ENCODE peak calls at places on chromosomes 2 and 18, in six cellular contexts. O is HCT116, Y is K562, H is A549, W is suprapubic skin, K is GM12865. J is an unnamed sample.

GRCh38 chr18:76974345-76974744 is 152.0 kb downstream of the ZNF236 start:
- DNase-seq in K (no peak), H (no peak), Y (no peak), O (no peak), W (no peak), J (no peak)

GRCh38 chr18:24518596-24518995 is 58.2 kb downstream of the HRH4 start:
- DNase-seq in W (no peak), O (no peak), H (no peak), Y (no peak), K (no peak), J (no peak)

GRCh38 chr2:120348134-120349103 is 2.5 kb downstream of the INHBB start:
- DNase-seq in H (no peak), Y (no peak), K (no peak), O (no peak), W (no peak), J (no peak)

GRCh38 chr2:24659862-24660261 is 133.3 kb downstream of the PTRHD1 start:
- DNase-seq in W (no peak), K (no peak), O (no peak), Y (no peak), H (no peak), J (no peak)

GRCh38 chr2:169294001-169294675 is 68.2 kb downstream of the LRP2 start:
- DNase-seq in W (no peak), H (no peak), Y (no peak), O (no peak), K (no peak), J (no peak)

GRCh38 chr18:79006106-79006795 is 26.6 kb downstream of the SALL3 start:
- DNase-seq in O (no peak), H (no peak), K (no peak), Y (no peak), W (no peak), J (no peak)

GRCh38 chr2:85470850-85471800 is 52.6 kb downstream of the SH2D6 start:
- DNase-seq in H (peak), W (no peak), O (no peak), K (no peak), Y (no peak), J (no peak)

GRCh38 chr18:13608791-13609552 is 117.4 kb downstream of the FAM210A start:
- DNase-seq in K (peak), Y (no peak), H (no peak), W (no peak), O (no peak), J (no peak)

GRCh38 chr18:22108674-22109073 is 60.7 kb upstream of the GATA6 start:
- DNase-seq in Y (no peak), W (no peak), O (peak), K (no peak), H (no peak), J (no peak)

GRCh38 chr18:8480506-8481328 is 128.5 kb upstream of the RAB12 start:
- DNase-seq in O (peak), H (peak), K (peak), Y (no peak), W (no peak), J (no peak)

GRCh38 chr18:79590191-79591039 is 89.2 kb upstream of the CTDP1 start:
- DNase-seq in W (no peak), H (no peak), Y (no peak), O (no peak), K (no peak), J (no peak)

GRCh38 chr2:134056226-134056625 is 197.6 kb upstream of the MGAT5 start:
- DNase-seq in Y (no peak), W (no peak), K (no peak), H (no peak), O (no peak), J (no peak)

GRCh38 chr2:37573818-37574388 is 97.5 kb downstream of the CDC42EP3 start:
- DNase-seq in H (no peak), W (no peak), O (no peak), Y (no peak), K (peak), J (no peak)

GRCh38 chr18:5890606-5891360 is 4.5 kb downstream of the TMEM200C start:
- DNase-seq in W (no peak), Y (no peak), O (no peak), H (peak), K (peak), J (no peak)

GRCh38 chr18:72672364-72673151 is 128.4 kb upstream of the CBLN2 start:
- DNase-seq in W (no peak), K (peak), H (peak), O (no peak), Y (peak), J (no peak)

GRCh38 chr2:21021430-21021829 is 22.4 kb downstream of the APOB start:
- DNase-seq in K (no peak), Y (no peak), W (no peak), O (no peak), H (no peak), J (no peak)

GRCh38 chr2:25955036-25955435 is 27.3 kb downstream of the KIF3C start:
- DNase-seq in W (no peak), H (no peak), O (no peak), K (no peak), Y (no peak), J (no peak)

GRCh38 chr2:199979841-199980628 is 24.7 kb downstream of the MAIP1 start:
- DNase-seq in Y (peak), K (peak), O (peak), W (peak), H (peak), J (peak)

GRCh38 chr2:197052371-197052770 is 125.9 kb upstream of the PGAP1 start:
- DNase-seq in O (no peak), K (no peak), H (no peak), Y (no peak), W (no peak), J (no peak)

GRCh38 chr2:214156971-214157370 is 253.9 kb upstream of the VWC2L start:
- DNase-seq in Y (no peak), W (no peak), K (peak), H (no peak), O (no peak), J (no peak)

GRCh38 chr2:65869286-65869685 is 436.9 kb upstream of the SPRED2 start:
- DNase-seq in K (no peak), W (no peak), Y (no peak), O (no peak), H (no peak), J (no peak)

GRCh38 chr2:160482673-160483072 is 10.9 kb downstream of the RBMS1 start:
- DNase-seq in O (no peak), H (no peak), W (no peak), Y (no peak), K (no peak), J (no peak)

GRCh38 chr2:74291891-74292621 is 51.2 kb downstream of the SLC4A5 start:
- DNase-seq in O (no peak), K (no peak), W (no peak), H (no peak), Y (no peak), J (no peak)

GRCh38 chr2:143652692-143653091 is 523.5 kb downstream of the ARHGAP15 start:
- DNase-seq in Y (no peak), K (no peak), O (no peak), W (no peak), H (no peak), J (no peak)

GRCh38 chr2:10768063-10768507 is 44.5 kb downstream of the PDIA6 start:
- DNase-seq in H (no peak), K (no peak), O (no peak), W (peak), Y (no peak), J (no peak)

GRCh38 chr2:204357175-204357695 is 188.0 kb upstream of the PARD3B start:
- DNase-seq in H (no peak), O (no peak), W (no peak), Y (no peak), K (no peak), J (no peak)

DNA sequence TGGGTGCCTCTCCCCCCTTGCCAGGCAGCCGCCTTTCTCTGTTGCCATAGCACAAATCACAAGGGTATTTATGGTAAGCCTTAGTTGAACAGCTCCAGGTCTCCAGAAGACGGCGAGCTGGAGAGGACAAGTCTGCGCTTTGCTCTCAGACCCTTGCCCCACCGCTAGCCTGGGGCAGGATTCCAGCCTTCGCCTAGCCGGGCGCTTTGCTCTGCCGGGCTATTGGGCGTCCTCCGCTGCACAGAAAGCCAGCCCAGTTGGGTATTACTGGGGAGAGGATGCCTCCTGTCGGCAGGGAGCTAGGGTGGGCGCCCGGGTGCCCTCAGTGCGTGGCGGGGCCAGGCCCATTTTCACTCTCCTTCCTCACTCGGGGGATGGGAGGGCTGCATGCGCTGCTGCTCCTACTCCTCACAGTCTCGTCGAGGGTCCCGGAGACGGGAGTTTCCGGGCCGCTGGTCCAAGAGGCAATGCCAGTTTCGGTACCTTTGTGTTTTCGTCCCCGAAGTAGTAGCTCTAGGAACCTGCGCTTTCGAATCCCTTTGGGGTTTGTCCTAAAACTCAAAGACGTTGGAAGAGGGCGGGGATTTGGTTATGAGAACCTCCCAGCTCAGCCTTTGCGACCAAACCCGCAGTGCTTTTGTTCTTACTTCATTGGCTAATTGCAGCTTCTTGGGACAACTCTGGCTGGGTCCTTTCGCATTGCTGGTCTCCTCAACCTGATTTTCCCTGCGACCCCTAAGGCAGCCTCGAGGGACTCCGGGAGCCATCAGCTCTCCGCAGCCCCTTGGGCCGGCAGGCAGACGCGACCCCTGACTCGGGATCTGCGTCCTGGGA is 3.6 kb upstream of the DLX2 start:
- DNase-seq in H (peak), W (no peak), O (no peak), K (peak), Y (no peak), J (peak)
- TF ChIP-seq CTCF in H (peak), W (peak), O (no peak), K (peak), Y (peak), J (peak)

GRCh38 chr2:96471772-96472171 is 33.4 kb downstream of the NEURL3 start:
- DNase-seq in K (no peak), O (no peak), H (no peak), Y (no peak), W (no peak), J (no peak)

GRCh38 chr2:96468904-96469303 is 36.3 kb downstream of the NEURL3 start:
- DNase-seq in K (no peak), H (no peak), O (no peak), W (no peak), Y (no peak), J (no peak)

GRCh38 chr2:96470089-96470488 is 35.1 kb downstream of the NEURL3 start:
- DNase-seq in K (no peak), H (no peak), W (no peak), O (no peak), Y (no peak), J (no peak)

GRCh38 chr2:96464651-96465050 is 40.5 kb downstream of the NEURL3 start:
- DNase-seq in K (no peak), H (no peak), O (no peak), W (no peak), Y (no peak), J (no peak)

GRCh38 chr2:96470636-96471035 is 34.5 kb downstream of the NEURL3 start:
- DNase-seq in W (no peak), H (peak), O (no peak), Y (peak), K (peak), J (peak)
- TF ChIP-seq CTCF in W (peak), H (peak), O (no peak), Y (peak), K (peak), J (peak)

GRCh38 chr18:74826560-74826959 is 228.9 kb downstream of the ZNF407 start:
- DNase-seq in H (no peak), W (no peak), K (no peak), O (no peak), Y (no peak), J (no peak)

GRCh38 chr18:74820160-74820780 is 222.6 kb downstream of the ZNF407 start:
- DNase-seq in H (no peak), W (no peak), Y (no peak), K (no peak), O (no peak), J (no peak)

GRCh38 chr18:74819433-74820059 is 221.9 kb downstream of the ZNF407 start:
- DNase-seq in O (no peak), H (peak), Y (no peak), K (peak), W (no peak), J (no peak)

GRCh38 chr18:74825460-74825859 is 227.8 kb downstream of the ZNF407 start:
- DNase-seq in O (no peak), Y (no peak), W (no peak), K (no peak), H (no peak), J (no peak)
- TF ChIP-seq CTCF in O (no peak), Y (no peak), W (no peak), K (no peak), H (no peak), J (no peak)

GRCh38 chr2:44615950-44616518 is 254.3 kb downstream of the CAMKMT start:
- DNase-seq in H (no peak), O (no peak), W (no peak), K (peak), Y (no peak), J (no peak)
- TF ChIP-seq CTCF in H (no peak), O (no peak), W (no peak), K (no peak), Y (peak), J (no peak)

GRCh38 chr18:38042496-38042895 is 476.9 kb upstream of the CELF4 start:
- DNase-seq in K (no peak), Y (no peak), O (no peak), H (no peak), W (no peak), J (no peak)

GRCh38 chr18:38052879-38053590 is 487.4 kb upstream of the CELF4 start:
- DNase-seq in K (no peak), H (no peak), O (no peak), W (no peak), Y (no peak), J (no peak)

GRCh38 chr18:38047820-38048219 is 482.2 kb upstream of the CELF4 start:
- DNase-seq in Y (no peak), W (no peak), H (no peak), O (no peak), K (no peak), J (no peak)
- TF ChIP-seq CTCF in Y (no peak), W (no peak), H (no peak), O (no peak), K (peak), J (no peak)

GRCh38 chr2:46329340-46329739 is 32.1 kb downstream of the EPAS1 start:
- DNase-seq in H (no peak), O (no peak), W (no peak), Y (no peak), K (no peak), J (no peak)

GRCh38 chr2:46326231-46326980 is 29.2 kb downstream of the EPAS1 start:
- DNase-seq in O (no peak), K (no peak), Y (peak), H (no peak), W (no peak), J (no peak)

GRCh38 chr2:46328316-46328715 is 31.1 kb downstream of the EPAS1 start:
- DNase-seq in W (no peak), O (no peak), H (no peak), K (no peak), Y (no peak), J (no peak)

GRCh38 chr2:46325178-46325928 is 28.1 kb downstream of the EPAS1 start:
- DNase-seq in O (no peak), H (no peak), Y (peak), K (no peak), W (no peak), J (no peak)

DNA sequence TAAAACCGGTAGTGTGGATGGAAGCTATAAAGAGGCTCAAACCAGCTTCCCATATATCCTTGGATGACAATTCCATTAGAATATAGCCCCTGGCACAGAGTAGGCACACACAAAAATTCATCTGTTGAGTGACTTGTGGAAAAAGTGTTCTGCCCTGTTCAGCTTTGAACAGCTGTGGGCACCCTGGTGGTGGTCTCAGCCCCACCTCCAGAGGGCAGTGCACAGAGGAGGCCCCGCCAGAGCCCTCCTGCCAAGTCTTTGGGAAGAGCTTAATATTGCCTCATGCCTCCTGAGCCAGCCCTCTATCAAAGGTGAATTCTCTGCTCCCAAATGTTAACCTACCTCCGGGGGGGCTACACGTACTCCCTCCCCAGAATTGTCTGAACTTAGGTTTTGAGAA is 30.4 kb downstream of the EPAS1 start:
- DNase-seq in Y (peak), H (no peak), W (no peak), O (no peak), K (no peak), J (no peak)
- TF ChIP-seq CTCF in Y (peak), H (peak), W (no peak), O (peak), K (peak), J (no peak)

GRCh38 chr18:47899107-47899840 is 31.2 kb downstream of the SMAD2 start:
- DNase-seq in O (no peak), Y (no peak), H (no peak), K (no peak), W (no peak), J (no peak)
- TF ChIP-seq CTCF in O (no peak), Y (peak), H (peak), K (no peak), W (no peak), J (no peak)

DNA sequence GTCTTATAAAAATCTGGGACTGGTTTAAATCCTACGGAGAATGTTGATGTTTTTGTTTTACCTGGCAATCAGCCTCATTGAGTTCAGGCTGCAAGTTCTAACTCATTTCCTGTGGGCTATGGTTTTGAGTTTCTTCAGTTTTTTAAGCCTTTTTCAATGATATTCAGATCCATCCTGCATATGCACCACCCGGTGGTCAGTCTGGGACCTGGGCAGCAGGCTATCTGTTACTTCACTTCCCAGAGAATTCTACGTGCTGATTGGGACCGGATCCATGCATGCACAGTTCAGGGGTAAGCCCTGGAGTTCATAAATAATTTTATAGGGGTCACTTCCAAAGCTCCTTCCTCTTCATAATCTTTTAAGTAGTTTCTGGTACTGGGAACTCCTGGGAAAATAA is 339.2 kb upstream of the HNRNPA3 start:
- DNase-seq in K (no peak), W (no peak), Y (no peak), H (no peak), O (no peak), J (no peak)
- TF ChIP-seq CTCF in K (no peak), W (no peak), Y (no peak), H (no peak), O (peak), J (no peak)

GRCh38 chr2:80256396-80257167 is 48.0 kb downstream of the LRRTM1 start:
- DNase-seq in O (no peak), H (no peak), Y (peak), W (no peak), K (peak), J (no peak)
- TF ChIP-seq CTCF in O (peak), H (no peak), Y (peak), W (no peak), K (peak), J (no peak)

J was measured in CD14-positive monocyte.